ENCODE peak calls at places on chromosomes 6 and 20, in ten cellular contexts. T is adrenal gland, Z is endodermal cell, P is gastrocnemius medialis, R is Peyer's patch, E is keratinocyte, Q is left ventricle myocardium inferior, O is A549, Y is endothelial cell of umbilical vein, X is foreskin fibroblast. H is an unnamed sample.

GRCh38 chr6:136840612-136841011 is 18.2 kb downstream of the PEX7 start:
- DNase-seq in O (no peak), Y (no peak), P (no peak), T (no peak), X (no peak), E (no peak), Z (no peak), Q (no peak), R (no peak), H (no peak)

GRCh38 chr6:116400376-116400775 is 29.6 kb downstream of the DSE start:
- DNase-seq in T (no peak), Y (no peak), Q (no peak), E (no peak), R (no peak), Z (no peak), X (no peak), O (no peak), P (no peak), H (no peak)

GRCh38 chr20:1827974-1828785 is 67.0 kb upstream of the SIRPA start:
- DNase-seq in Z (no peak), O (peak), R (peak), X (no peak), P (peak), E (no peak), Q (peak), Y (no peak), T (peak), H (no peak)

GRCh38 chr20:37941992-37942391 is 39.1 kb downstream of the VSTM2L start:
- DNase-seq in E (no peak), X (no peak), R (no peak), P (no peak), O (no peak), Y (no peak), Z (peak), T (no peak), Q (no peak), H (no peak)

GRCh38 chr20:50456452-50457324 is 53.5 kb upstream of the PTPN1 start:
- DNase-seq in Z (no peak), T (no peak), Q (no peak), E (no peak), O (no peak), X (no peak), Y (no peak), P (no peak), R (no peak), H (no peak)

GRCh38 chr6:169801396-169802160 is 50.2 kb downstream of the ERMARD start:
- DNase-seq in E (no peak), T (no peak), O (no peak), Z (peak), P (no peak), Y (no peak), R (peak), X (no peak), Q (no peak), H (peak)

GRCh38 chr6:6924708-6925107 is 183.1 kb upstream of the RREB1 start:
- DNase-seq in T (peak), Y (no peak), X (no peak), R (no peak), O (no peak), E (no peak), Z (no peak), P (peak), Q (no peak), H (no peak)

GRCh38 chr20:13187899-13188298 is 33.2 kb upstream of the ISM1 start:
- DNase-seq in Q (no peak), Y (no peak), E (no peak), O (no peak), P (no peak), R (no peak), Z (no peak), T (no peak), X (no peak), H (no peak)

DNA sequence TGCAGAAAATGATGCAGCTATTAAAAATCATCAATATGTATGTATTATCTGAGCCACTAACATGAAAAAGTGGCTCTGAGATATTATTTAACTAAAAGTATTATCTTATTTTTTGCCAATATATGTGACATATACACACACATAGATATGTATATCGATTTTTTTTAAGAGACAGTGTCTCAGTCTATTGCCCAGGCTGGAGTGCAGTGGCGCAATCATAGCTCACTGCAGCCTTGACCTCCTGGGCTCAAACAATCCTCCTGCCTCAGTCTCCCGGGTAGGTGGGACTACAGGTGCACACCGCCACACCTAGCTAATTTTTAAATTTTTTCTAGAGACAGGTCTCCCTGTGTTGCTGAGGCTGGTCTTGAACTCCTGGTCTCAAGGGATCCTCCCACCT is 1.6 kb upstream of the TRAF3IP2 start:
- DNase-seq in E (no peak), Q (no peak), X (no peak), R (no peak), Z (no peak), O (no peak), Y (no peak), P (no peak), T (no peak), H (no peak)
- H3K4me3 ChIP-seq in E (no peak), Q (no peak), X (no peak), R (no peak), Z (no peak), O (no peak), Y (no peak), P (no peak), T (no peak), H (no peak)

DNA sequence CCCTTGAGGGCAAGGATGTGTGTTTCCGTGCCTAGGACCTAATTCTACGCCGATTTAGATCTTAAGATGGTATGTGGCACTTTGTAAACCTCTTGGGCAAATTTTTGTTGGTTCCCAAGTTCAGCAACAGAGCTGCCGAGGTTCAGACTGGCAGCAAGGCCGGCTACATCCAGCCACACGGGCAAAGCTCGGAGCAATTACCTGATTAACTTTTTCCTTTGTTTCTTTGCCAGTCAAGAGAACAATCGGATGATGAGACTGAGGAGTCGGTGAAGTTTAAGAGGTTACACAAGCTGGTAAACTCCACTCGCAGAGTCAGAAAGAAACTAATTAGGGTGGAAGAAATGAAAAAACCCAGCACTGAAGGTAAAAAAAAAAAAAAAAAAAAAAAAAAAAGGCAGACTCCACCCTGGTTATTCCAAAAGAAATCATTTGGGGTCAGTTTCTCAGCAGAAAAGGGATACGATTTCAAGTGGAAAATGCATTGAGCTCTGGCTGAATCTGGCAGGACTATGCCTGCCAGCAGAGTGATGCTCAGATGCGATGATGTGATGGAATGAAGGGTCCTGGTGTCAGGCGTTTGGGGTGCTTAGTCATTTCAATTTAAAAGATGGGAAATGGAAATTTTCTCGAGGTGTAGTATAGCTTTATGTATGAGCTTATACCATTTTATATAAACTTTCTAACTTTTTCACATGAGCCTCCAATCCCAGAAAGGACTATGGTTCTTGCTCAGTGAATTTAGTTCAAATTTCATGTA is 171.6 kb downstream of the SASH1 start:
- DNase-seq in Y (no peak), P (no peak), E (no peak), Q (no peak), R (no peak), O (no peak), Z (no peak), T (no peak), X (no peak), H (no peak)
- H3K4me3 ChIP-seq in Y (no peak), P (peak), E (no peak), Q (peak), R (no peak), O (no peak), Z (no peak), T (no peak), X (peak), H (no peak)

GRCh38 chr6:84791233-84791632 is 26.8 kb upstream of the TBX18 start:
- DNase-seq in Z (no peak), T (no peak), X (peak), R (no peak), P (no peak), E (no peak), O (no peak), Q (no peak), Y (peak), H (no peak)
- H3K4me3 ChIP-seq in Z (no peak), T (no peak), X (no peak), R (no peak), P (no peak), E (no peak), O (no peak), Q (no peak), Y (peak), H (no peak)

DNA sequence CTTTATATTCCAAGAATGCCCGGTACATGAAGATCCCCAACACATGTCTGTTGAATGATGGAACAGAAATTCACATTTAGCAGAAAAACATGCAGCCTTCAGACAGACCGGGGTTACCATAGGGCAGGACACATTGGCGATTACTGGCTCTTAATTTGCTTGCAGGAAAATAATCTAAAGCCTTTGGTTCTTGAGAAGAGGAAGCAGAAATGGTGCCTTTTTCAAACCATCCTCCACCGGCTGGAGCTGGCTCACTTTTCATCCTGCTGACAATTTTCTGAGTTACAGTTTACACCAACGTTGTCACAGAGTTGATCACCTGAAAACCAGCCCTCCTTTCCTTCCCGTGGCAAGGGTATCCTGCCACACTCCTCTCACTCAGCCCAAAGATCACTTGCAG is 32.6 kb downstream of the SF3B5 start:
- DNase-seq in Y (no peak), E (no peak), T (no peak), R (no peak), Z (no peak), Q (no peak), O (no peak), X (no peak), P (no peak), H (no peak)
- H3K4me3 ChIP-seq in Y (no peak), E (no peak), T (no peak), R (no peak), Z (no peak), Q (no peak), O (no peak), X (no peak), P (no peak), H (no peak)

H was measured in left lung.